ENCODE peak calls at places on chromosomes 4 and X, in five cellular contexts. One of them, this sample, is unnamed.
A peak's percentile ranks its signal among the peaks of the same experiment; 100 is the strongest.

GRCh38 chrX:41824551-41824950 is 98.8 kb downstream of the CASK start:
- DNase-seq in left ventricle myocardium inferior: no peak
- DNase-seq in PC-3: peak; percentile 20
- DNase-seq in coronary artery: no peak
- DNase-seq in AG10803: peak; percentile 53
- DNase-seq in this sample: no peak

GRCh38 chr4:122826596-122827257 is at the start of gene FGF2:
- DNase-seq in coronary artery: peak; percentile 85
- DNase-seq in PC-3: peak; percentile 21
- DNase-seq in AG10803: peak; percentile 85
- DNase-seq in left ventricle myocardium inferior: peak; percentile 67
- DNase-seq in this sample: peak; percentile 32

GRCh38 chr4:2942037-2942531 is 21.1 kb downstream of the NOP14 start:
- DNase-seq in coronary artery: peak; percentile 46
- DNase-seq in AG10803: no peak
- DNase-seq in PC-3: no peak
- DNase-seq in left ventricle myocardium inferior: no peak
- DNase-seq in this sample: peak; percentile 5

GRCh38 chr4:157994863-157995262 is 178.0 kb downstream of the GASK1B start:
- DNase-seq in PC-3: peak; percentile 60
- DNase-seq in coronary artery: no peak
- DNase-seq in AG10803: peak; percentile 64
- DNase-seq in left ventricle myocardium inferior: no peak
- DNase-seq in this sample: no peak

GRCh38 chr4:46123872-46124755 is at the start of gene GABRG1:
- DNase-seq in PC-3: no peak
- DNase-seq in AG10803: no peak
- DNase-seq in coronary artery: no peak
- DNase-seq in left ventricle myocardium inferior: no peak
- DNase-seq in this sample: no peak

GRCh38 chrX:23694606-23695005 is 27.3 kb downstream of the PRDX4 start:
- DNase-seq in left ventricle myocardium inferior: peak; percentile 24
- DNase-seq in PC-3: peak; percentile 72
- DNase-seq in AG10803: peak; percentile 52
- DNase-seq in coronary artery: no peak
- DNase-seq in this sample: peak; percentile 13

GRCh38 chrX:2967998-2968909 is 38.1 kb upstream of the ARSH start:
- DNase-seq in PC-3: peak; percentile 50
- DNase-seq in coronary artery: no peak
- DNase-seq in AG10803: peak; percentile 50
- DNase-seq in left ventricle myocardium inferior: no peak
- DNase-seq in this sample: no peak

GRCh38 chr4:106584590-106584989 is 216.0 kb upstream of the GIMD1 start:
- DNase-seq in AG10803: peak; percentile 77
- DNase-seq in coronary artery: no peak
- DNase-seq in left ventricle myocardium inferior: no peak
- DNase-seq in PC-3: peak; percentile 7
- DNase-seq in this sample: no peak

GRCh38 chr4:87060957-87061356 is 126.1 kb downstream of the AFF1 start:
- DNase-seq in coronary artery: no peak
- DNase-seq in left ventricle myocardium inferior: no peak
- DNase-seq in PC-3: peak; percentile 88
- DNase-seq in AG10803: peak; percentile 64
- DNase-seq in this sample: no peak

GRCh38 chr4:19329631-19330030 is 922.1 kb upstream of the SLIT2 start:
- DNase-seq in coronary artery: no peak
- DNase-seq in left ventricle myocardium inferior: no peak
- DNase-seq in PC-3: no peak
- DNase-seq in AG10803: peak; percentile 80
- DNase-seq in this sample: no peak

GRCh38 chr4:169342159-169342865 is 71.6 kb upstream of the SH3RF1 start:
- DNase-seq in AG10803: no peak
- DNase-seq in left ventricle myocardium inferior: no peak
- DNase-seq in PC-3: no peak
- DNase-seq in coronary artery: no peak
- DNase-seq in this sample: no peak

GRCh38 chrX:17738002-17738713 is 865 bp downstream of the SCML1 start:
- DNase-seq in coronary artery: no peak
- DNase-seq in PC-3: peak; percentile 45
- DNase-seq in left ventricle myocardium inferior: peak; percentile 24
- DNase-seq in AG10803: peak; percentile 32
- DNase-seq in this sample: no peak

GRCh38 chr4:38162240-38162784 is 202.1 kb downstream of the PTTG2 start:
- DNase-seq in coronary artery: no peak
- DNase-seq in PC-3: peak; percentile 76
- DNase-seq in left ventricle myocardium inferior: no peak
- DNase-seq in AG10803: peak; percentile 70
- DNase-seq in this sample: no peak

GRCh38 chrX:40107291-40108083 is 9.7 kb upstream of the BCOR start:
- DNase-seq in coronary artery: no peak
- DNase-seq in PC-3: peak; percentile 64
- DNase-seq in AG10803: no peak
- DNase-seq in left ventricle myocardium inferior: peak; percentile 51
- DNase-seq in this sample: peak; percentile 18

GRCh38 chr4:183905593-183906485 is 732 bp downstream of the STOX2 start:
- DNase-seq in coronary artery: no peak
- DNase-seq in left ventricle myocardium inferior: peak; percentile 44
- DNase-seq in AG10803: peak; percentile 8
- DNase-seq in PC-3: peak; percentile 12
- DNase-seq in this sample: peak; percentile 50

GRCh38 chr4:71266090-71266794 is 72.6 kb upstream of the SLC4A4 start:
- DNase-seq in AG10803: peak; percentile 93
- DNase-seq in coronary artery: no peak
- DNase-seq in PC-3: peak; percentile 10
- DNase-seq in left ventricle myocardium inferior: no peak
- DNase-seq in this sample: no peak

GRCh38 chr4:55071951-55072350 is 53.4 kb downstream of the KDR start:
- DNase-seq in PC-3: peak; percentile 87
- DNase-seq in left ventricle myocardium inferior: no peak
- DNase-seq in AG10803: no peak
- DNase-seq in coronary artery: no peak
- DNase-seq in this sample: no peak

GRCh38 chr4:111283066-111283677 is 660.3 kb upstream of the PITX2 start:
- DNase-seq in left ventricle myocardium inferior: peak; percentile 34
- DNase-seq in PC-3: peak; percentile 68
- DNase-seq in coronary artery: no peak
- DNase-seq in AG10803: peak; percentile 53
- DNase-seq in this sample: peak; percentile 44

GRCh38 chrX:68784816-68785215 is 44.0 kb upstream of the EFNB1 start:
- DNase-seq in coronary artery: no peak
- DNase-seq in AG10803: no peak
- DNase-seq in left ventricle myocardium inferior: no peak
- DNase-seq in PC-3: no peak
- DNase-seq in this sample: no peak

GRCh38 chrX:112844250-112844649 is 3.6 kb upstream of the AMOT start:
- DNase-seq in AG10803: no peak
- DNase-seq in PC-3: peak; percentile 14
- DNase-seq in left ventricle myocardium inferior: no peak
- DNase-seq in coronary artery: no peak
- DNase-seq in this sample: no peak

GRCh38 chr4:188714907-188715306 is 575.7 kb downstream of the TRIML1 start:
- DNase-seq in coronary artery: no peak
- DNase-seq in left ventricle myocardium inferior: no peak
- DNase-seq in PC-3: no peak
- DNase-seq in AG10803: peak; percentile 87
- DNase-seq in this sample: no peak

GRCh38 chr4:127145001-127145400 is 487.8 kb upstream of the INTU start:
- DNase-seq in left ventricle myocardium inferior: no peak
- DNase-seq in coronary artery: no peak
- DNase-seq in PC-3: no peak
- DNase-seq in AG10803: no peak
- DNase-seq in this sample: no peak

GRCh38 chr4:54898163-54898562 is 227.2 kb downstream of the KDR start:
- DNase-seq in coronary artery: no peak
- DNase-seq in PC-3: no peak
- DNase-seq in left ventricle myocardium inferior: no peak
- DNase-seq in AG10803: peak; percentile 48
- DNase-seq in this sample: no peak

GRCh38 chr4:100317032-100317864 is 127.0 kb upstream of the DDIT4L start:
- DNase-seq in PC-3: no peak
- DNase-seq in AG10803: peak; percentile 20
- DNase-seq in coronary artery: no peak
- DNase-seq in left ventricle myocardium inferior: no peak
- DNase-seq in this sample: no peak

GRCh38 chrX:133229361-133229760 is 11.2 kb upstream of the TFDP3 start:
- DNase-seq in left ventricle myocardium inferior: no peak
- DNase-seq in PC-3: peak; percentile 93
- DNase-seq in AG10803: no peak
- DNase-seq in coronary artery: no peak
- DNase-seq in this sample: no peak

GRCh38 chr4:183449193-183449888 is 4.9 kb downstream of the CDKN2AIP start:
- DNase-seq in PC-3: no peak
- DNase-seq in left ventricle myocardium inferior: no peak
- DNase-seq in AG10803: peak; percentile 23
- DNase-seq in coronary artery: no peak
- DNase-seq in this sample: no peak

GRCh38 chr4:112514079-112514448 is 1.9 kb downstream of the NEUROG2 start:
- DNase-seq in left ventricle myocardium inferior: no peak
- DNase-seq in PC-3: no peak
- DNase-seq in coronary artery: no peak
- DNase-seq in AG10803: no peak
- DNase-seq in this sample: no peak

GRCh38 chrX:55524487-55524886 is 34.8 kb upstream of the USP51 start:
- DNase-seq in coronary artery: no peak
- DNase-seq in left ventricle myocardium inferior: no peak
- DNase-seq in PC-3: peak; percentile 1
- DNase-seq in AG10803: peak; percentile 0
- DNase-seq in this sample: no peak

GRCh38 chr4:28225005-28225404 is 1364.4 kb downstream of the STIM2 start:
- DNase-seq in coronary artery: no peak
- DNase-seq in PC-3: peak; percentile 62
- DNase-seq in AG10803: peak; percentile 57
- DNase-seq in left ventricle myocardium inferior: no peak
- DNase-seq in this sample: peak; percentile 18

GRCh38 chr4:28228575-28228974 is 1367.9 kb downstream of the STIM2 start:
- DNase-seq in PC-3: no peak
- DNase-seq in AG10803: no peak
- DNase-seq in left ventricle myocardium inferior: no peak
- DNase-seq in coronary artery: no peak
- DNase-seq in this sample: no peak

GRCh38 chr4:28229092-28229491 is 1368.5 kb downstream of the STIM2 start:
- DNase-seq in left ventricle myocardium inferior: no peak
- DNase-seq in PC-3: peak; percentile 76
- DNase-seq in coronary artery: no peak
- DNase-seq in AG10803: peak; percentile 65
- DNase-seq in this sample: no peak

GRCh38 chr4:28226962-28227361 is 1366.3 kb downstream of the STIM2 start:
- DNase-seq in PC-3: no peak
- DNase-seq in left ventricle myocardium inferior: no peak
- DNase-seq in coronary artery: no peak
- DNase-seq in AG10803: no peak
- DNase-seq in this sample: no peak

GRCh38 chr4:28225689-28226353 is 1365.2 kb downstream of the STIM2 start:
- DNase-seq in coronary artery: no peak
- DNase-seq in PC-3: no peak
- DNase-seq in left ventricle myocardium inferior: no peak
- DNase-seq in AG10803: peak; percentile 32
- DNase-seq in this sample: no peak
- TF ChIP-seq CTCF in coronary artery: no peak
- TF ChIP-seq CTCF in PC-3: no peak
- TF ChIP-seq CTCF in left ventricle myocardium inferior: no peak
- TF ChIP-seq CTCF in AG10803: peak; percentile 40
- TF ChIP-seq CTCF in this sample: no peak

GRCh38 chr4:173195132-173195531 is 26.5 kb downstream of the GALNT7 start:
- DNase-seq in AG10803: no peak
- DNase-seq in coronary artery: no peak
- DNase-seq in PC-3: no peak
- DNase-seq in left ventricle myocardium inferior: no peak
- DNase-seq in this sample: no peak
- TF ChIP-seq CTCF in AG10803: no peak
- TF ChIP-seq CTCF in coronary artery: no peak
- TF ChIP-seq CTCF in PC-3: no peak
- TF ChIP-seq CTCF in left ventricle myocardium inferior: no peak
- TF ChIP-seq CTCF in this sample: no peak

GRCh38 chrX:137352101-137352660 is 213.7 kb upstream of the ZIC3 start:
- DNase-seq in left ventricle myocardium inferior: no peak
- DNase-seq in coronary artery: no peak
- DNase-seq in PC-3: no peak
- DNase-seq in AG10803: no peak
- DNase-seq in this sample: no peak
- TF ChIP-seq CTCF in left ventricle myocardium inferior: no peak
- TF ChIP-seq CTCF in coronary artery: no peak
- TF ChIP-seq CTCF in PC-3: peak; percentile 30
- TF ChIP-seq CTCF in AG10803: no peak
- TF ChIP-seq CTCF in this sample: no peak

GRCh38 chr4:165345663-165346417 is 18.4 kb downstream of the MSMO1 start:
- DNase-seq in coronary artery: no peak
- DNase-seq in left ventricle myocardium inferior: no peak
- DNase-seq in PC-3: peak; percentile 3
- DNase-seq in AG10803: no peak
- DNase-seq in this sample: no peak

GRCh38 chr4:165355900-165356300 is 22.9 kb upstream of the CPE start:
- DNase-seq in coronary artery: no peak
- DNase-seq in PC-3: peak; percentile 54
- DNase-seq in AG10803: peak; percentile 43
- DNase-seq in left ventricle myocardium inferior: no peak
- DNase-seq in this sample: no peak

GRCh38 chr4:165347647-165348569 is 20.4 kb downstream of the MSMO1 start:
- DNase-seq in left ventricle myocardium inferior: no peak
- DNase-seq in coronary artery: no peak
- DNase-seq in AG10803: no peak
- DNase-seq in PC-3: no peak
- DNase-seq in this sample: no peak

GRCh38 chr4:165351359-165352130 is 24.1 kb downstream of the MSMO1 start:
- DNase-seq in AG10803: no peak
- DNase-seq in coronary artery: no peak
- DNase-seq in PC-3: no peak
- DNase-seq in left ventricle myocardium inferior: no peak
- DNase-seq in this sample: no peak
- TF ChIP-seq CTCF in AG10803: no peak
- TF ChIP-seq CTCF in coronary artery: no peak
- TF ChIP-seq CTCF in PC-3: no peak
- TF ChIP-seq CTCF in left ventricle myocardium inferior: no peak
- TF ChIP-seq CTCF in this sample: no peak

GRCh38 chr4:180150818-180151217 is 2092.4 kb upstream of the TENM3 start:
- DNase-seq in PC-3: peak; percentile 27
- DNase-seq in coronary artery: no peak
- DNase-seq in left ventricle myocardium inferior: no peak
- DNase-seq in AG10803: no peak
- DNase-seq in this sample: no peak
- TF ChIP-seq CTCF in PC-3: peak; percentile 65
- TF ChIP-seq CTCF in coronary artery: no peak
- TF ChIP-seq CTCF in left ventricle myocardium inferior: peak; percentile 21
- TF ChIP-seq CTCF in AG10803: no peak
- TF ChIP-seq CTCF in this sample: peak; percentile 72

DNA sequence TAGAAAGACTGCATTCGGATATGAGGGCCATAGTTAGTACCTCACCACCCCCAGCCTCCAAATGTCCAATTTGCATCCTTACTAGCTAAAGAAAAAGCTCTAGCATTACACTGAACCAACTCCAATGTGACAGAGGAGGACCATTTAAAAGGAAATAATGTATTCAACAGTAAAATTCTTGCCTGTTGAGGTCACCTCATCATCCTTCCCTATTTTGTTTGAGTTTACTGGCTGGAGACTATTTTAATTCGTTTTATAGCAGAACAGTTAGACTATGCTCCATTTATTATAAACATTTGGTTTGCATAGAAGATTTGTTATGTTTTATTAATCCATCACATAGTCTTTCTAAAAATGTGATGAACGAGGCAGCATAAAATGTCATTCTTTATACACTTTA is 88.2 kb upstream of the PPARGC1A start:
- DNase-seq in PC-3: no peak
- DNase-seq in coronary artery: no peak
- DNase-seq in left ventricle myocardium inferior: no peak
- DNase-seq in AG10803: no peak
- DNase-seq in this sample: no peak
- TF ChIP-seq CTCF in PC-3: no peak
- TF ChIP-seq CTCF in coronary artery: no peak
- TF ChIP-seq CTCF in left ventricle myocardium inferior: no peak
- TF ChIP-seq CTCF in AG10803: no peak
- TF ChIP-seq CTCF in this sample: no peak

This sample was measured in progenitor cell of endocrine pancreas.